ENCODE peak calls at places on chromosomes 7 and 10, in ten cellular contexts. T is epithelial cell of proximal tubule, J is NCI-H2029, K is GM18507, R is NCI-H1105 treated with DMSO at 0.1 percent for 48 hours, L is GM10248, S is HFFc6, V is immature natural killer cell, Q is MCF 10A, Y is neural crest cell. N is an unnamed sample.
A peak's percentile ranks its signal among the peaks of the same experiment; 100 is the strongest.

GRCh38 chr7:4030346-4030745 is 651.7 kb upstream of the FOXK1 start:
- DNase-seq in K (no peak), S (no peak), T (no peak), Y (no peak), L (no peak), V (no peak), R (no peak), J (no peak), Q (no peak), N (no peak)

GRCh38 chr10:96840841-96841518 is 8.9 kb downstream of the LCOR start:
- DNase-seq in V (no peak), T (no peak), Q (peak; percentile 86), J (no peak), Y (no peak), L (no peak), S (peak; percentile 38), K (no peak), R (no peak), N (no peak)

GRCh38 chr10:32938554-32939061 is 19.4 kb downstream of the ITGB1 start:
- DNase-seq in S (no peak), Q (no peak), J (peak; percentile 54), K (no peak), L (no peak), T (no peak), R (peak; percentile 32), V (no peak), Y (peak; percentile 39), N (peak; percentile 39)

GRCh38 chr7:1662767-1663166 is 7.3 kb upstream of the ELFN1 start:
- DNase-seq in R (no peak), S (no peak), Q (no peak), K (no peak), T (no peak), J (no peak), V (no peak), L (no peak), Y (no peak), N (peak; percentile 16)

GRCh38 chr7:43390601-43391000 is 192.3 kb upstream of the STK17A start:
- DNase-seq in Y (no peak), L (no peak), V (no peak), J (no peak), T (peak; percentile 39), K (no peak), S (no peak), R (no peak), Q (no peak), N (no peak)

GRCh38 chr7:151796091-151796870 is 80.6 kb downstream of the PRKAG2 start:
- DNase-seq in R (no peak), Y (no peak), Q (peak; percentile 84), V (no peak), T (no peak), S (no peak), L (no peak), K (no peak), J (no peak), N (peak; percentile 45)

GRCh38 chr7:87318741-87319140 is 26.7 kb upstream of the CROT start:
- DNase-seq in L (no peak), S (no peak), Q (peak; percentile 39), J (no peak), K (no peak), V (peak; percentile 6), T (no peak), Y (no peak), R (no peak), N (no peak)

GRCh38 chr10:22133640-22134624 is 83.9 kb downstream of the EBLN1 start:
- DNase-seq in Q (no peak), Y (no peak), T (no peak), L (peak; percentile 26), K (no peak), J (no peak), R (no peak), S (no peak), V (no peak), N (no peak)

GRCh38 chr7:142879060-142879459 is 6.5 kb downstream of the TRPV6 start:
- DNase-seq in Q (no peak), J (no peak), S (no peak), V (no peak), R (no peak), Y (no peak), K (no peak), L (no peak), T (no peak), N (no peak)

GRCh38 chr7:3095046-3095445 is 51.4 kb upstream of the CARD11 start:
- DNase-seq in T (no peak), S (no peak), K (peak; percentile 20), R (no peak), V (peak; percentile 75), Y (no peak), Q (no peak), J (no peak), L (peak; percentile 61), N (no peak)

GRCh38 chr7:20577362-20578069 is 38.0 kb upstream of the ABCB5 start:
- DNase-seq in K (no peak), T (no peak), L (no peak), Q (no peak), S (no peak), R (no peak), V (no peak), Y (no peak), J (no peak), N (no peak)

GRCh38 chr10:99536400-99537254 is 3.9 kb downstream of the NKX2-3 start:
- DNase-seq in Y (no peak), V (no peak), R (no peak), L (peak; percentile 22), Q (no peak), T (no peak), K (no peak), J (no peak), S (no peak), N (no peak)

GRCh38 chr10:102153093-102153620 is 968 bp downstream of the NOLC1 start:
- DNase-seq in V (no peak), L (no peak), K (no peak), J (no peak), Y (no peak), Q (peak; percentile 13), R (no peak), S (no peak), T (no peak), N (no peak)

GRCh38 chr7:118803-119376 is 73.5 kb upstream of the FAM20C start:
- DNase-seq in S (no peak), Q (no peak), Y (no peak), T (no peak), L (no peak), R (no peak), J (no peak), K (no peak), V (no peak), N (no peak)

GRCh38 chr7:85634951-85635350 is 448.1 kb upstream of the SEMA3D start:
- DNase-seq in Q (no peak), K (no peak), V (no peak), T (no peak), Y (no peak), J (no peak), L (no peak), S (no peak), R (no peak), N (no peak)

GRCh38 chr7:112160771-112161150 is 45.4 kb downstream of the DOCK4 start:
- DNase-seq in V (no peak), K (no peak), S (no peak), R (no peak), Q (no peak), J (no peak), T (no peak), Y (no peak), L (no peak), N (no peak)

GRCh38 chr10:75276029-75276872 is 40.5 kb upstream of the COMTD1 start:
- DNase-seq in J (no peak), T (no peak), Q (no peak), R (no peak), K (no peak), V (no peak), L (no peak), S (no peak), Y (no peak), N (no peak)

GRCh38 chr7:4819450-4820404 is 42.1 kb downstream of the PAPOLB start:
- DNase-seq in T (no peak), S (no peak), K (no peak), Y (no peak), Q (no peak), L (no peak), R (no peak), J (no peak), V (no peak), N (peak; percentile 73)

GRCh38 chr10:70250956-70251680 is 17.9 kb upstream of the PPA1 start:
- DNase-seq in J (no peak), R (no peak), T (no peak), S (no peak), K (no peak), Y (no peak), L (no peak), V (no peak), Q (no peak), N (no peak)

GRCh38 chr10:29734980-29735627 is 100.3 kb upstream of the SVIL start:
- DNase-seq in Y (peak; percentile 45), S (no peak), V (peak; percentile 57), T (no peak), J (no peak), K (no peak), Q (peak; percentile 41), L (peak; percentile 52), R (peak; percentile 3), N (peak; percentile 84)

GRCh38 chr7:23597908-23598224 is 684 bp downstream of the CCDC126 start:
- DNase-seq in J (no peak), L (peak; percentile 19), Y (no peak), Q (no peak), V (no peak), R (peak; percentile 57), T (no peak), K (no peak), S (no peak), N (no peak)

GRCh38 chr7:157560710-157561522 is 224.1 kb downstream of the DNAJB6 start:
- DNase-seq in Y (no peak), V (no peak), S (no peak), L (no peak), K (no peak), R (no peak), Q (no peak), J (no peak), T (no peak), N (peak; percentile 14)

GRCh38 chr7:140512317-140513000 is 33.2 kb upstream of the MKRN1 start:
- DNase-seq in S (no peak), R (peak; percentile 68), V (peak; percentile 13), K (no peak), L (no peak), Q (peak; percentile 82), T (peak; percentile 19), J (peak; percentile 85), Y (no peak), N (peak; percentile 68)

GRCh38 chr10:44894691-44895090 is 16.4 kb upstream of the TMEM72 start:
- DNase-seq in S (no peak), V (no peak), J (no peak), Q (no peak), Y (no peak), K (no peak), T (no peak), L (no peak), R (no peak), N (no peak)

GRCh38 chr10:87925570-87925969 is 62.1 kb downstream of the PTEN start:
- DNase-seq in Q (peak; percentile 73), Y (no peak), S (no peak), K (no peak), L (no peak), T (no peak), J (peak; percentile 63), V (no peak), R (peak; percentile 94), N (no peak)

GRCh38 chr10:112852308-112852707 is 97.7 kb upstream of the TCF7L2 start:
- DNase-seq in S (no peak), L (no peak), J (no peak), T (no peak), K (no peak), V (no peak), Q (no peak), R (no peak), Y (no peak), N (peak; percentile 42)

GRCh38 chr10:125083576-125083920 is 76.8 kb downstream of the CTBP2 start:
- DNase-seq in Y (no peak), Q (peak; percentile 53), K (no peak), J (no peak), T (peak; percentile 90), R (no peak), L (no peak), S (peak; percentile 92), V (no peak), N (no peak)

GRCh38 chr10:12432402-12433189 is 83.2 kb downstream of the CAMK1D start:
- DNase-seq in S (no peak), T (no peak), V (no peak), R (peak; percentile 43), Y (no peak), K (no peak), L (no peak), Q (no peak), J (peak; percentile 61), N (no peak)

N was measured in left ventricle myocardium superior.